ENCODE peak calls at places on chromosomes 6 and 20, in six cellular contexts. T is fibroblast of lung; F is CD4-positive, alpha-beta T cell; M is heart left ventricle; X is CD8-positive, alpha-beta T cell; H is endothelial cell of umbilical vein. Y is an unnamed sample. For H3K9me3, the result is how much of the 10 kb centered on the place peaks cover.

GRCh38 chr6:88870728-88871330 is 92.6 kb downstream of the RNGTT start:
- DNase-seq in T (peak), H (peak), X (peak), M (peak), F (no peak), Y (no peak)

GRCh38 chr6:43516367-43516696 is 394 bp downstream of the YIPF3 start:
- DNase-seq in H (no peak), F (no peak), T (no peak), X (no peak), M (no peak), Y (no peak)

GRCh38 chr6:132253906-132254305 is 147.4 kb downstream of the MOXD1 start:
- DNase-seq in F (no peak), X (no peak), M (no peak), H (no peak), T (no peak), Y (no peak)

GRCh38 chr20:54549523-54550326 is 74.3 kb downstream of the DOK5 start:
- DNase-seq in M (no peak), X (no peak), F (no peak), H (no peak), T (peak), Y (no peak)

GRCh38 chr20:44138859-44139258 is 48.1 kb downstream of the JPH2 start:
- DNase-seq in F (no peak), X (no peak), M (peak), H (no peak), T (no peak), Y (peak)

GRCh38 chr20:62978559-62978938 is 26.0 kb downstream of the SLC17A9 start:
- DNase-seq in T (no peak), H (no peak), F (no peak), M (no peak), X (no peak), Y (no peak)

GRCh38 chr6:9482030-9482731 is 932.7 kb downstream of the TFAP2A start:
- DNase-seq in M (no peak), F (no peak), T (peak), X (no peak), H (peak), Y (no peak)

GRCh38 chr6:41940759-41941279 is 789 bp downstream of the CCND3 start:
- DNase-seq in X (peak), F (peak), T (peak), H (peak), M (peak), Y (no peak)

GRCh38 chr6:152188011-152188410 is 380.5 kb downstream of the ESR1 start:
- DNase-seq in T (no peak), H (no peak), F (no peak), X (no peak), M (no peak), Y (no peak)

GRCh38 chr6:148972481-148972880 is 225.7 kb downstream of the UST start:
- DNase-seq in H (peak), M (no peak), F (peak), T (peak), X (peak), Y (no peak)

GRCh38 chr20:62370115-62370806 is 3.1 kb upstream of the LAMA5 start:
- DNase-seq in M (no peak), H (no peak), T (peak), F (no peak), X (no peak), Y (peak)

GRCh38 chr6:27503436-27504030 is 30.6 kb upstream of the ZNF184 start:
- DNase-seq in F (peak), X (peak), H (peak), T (peak), M (peak), Y (peak)

GRCh38 chr6:167393731-167394130 is 68.8 kb downstream of the TTLL2 start:
- DNase-seq in T (no peak), F (no peak), M (no peak), X (no peak), H (no peak), Y (no peak)
- TF ChIP-seq CTCF in T (no peak), F (no peak), M (no peak), X (no peak), H (no peak), Y (no peak)

GRCh38 chr6:167796668-167797031 is 30.1 kb upstream of the AFDN start:
- DNase-seq in T (no peak), M (no peak), X (no peak), F (no peak), H (no peak), Y (no peak)
- H3K27ac ChIP-seq in T (no peak), M (no peak), X (no peak), F (no peak), H (no peak), Y (no peak)

GRCh38 chr20:59677586-59677985 is 73.2 kb downstream of the PHACTR3 start:
- DNase-seq in M (no peak), T (no peak), F (no peak), X (no peak), H (no peak), Y (no peak)

GRCh38 chr20:59678951-59679350 is 74.6 kb downstream of the PHACTR3 start:
- DNase-seq in X (no peak), H (no peak), T (no peak), M (no peak), F (no peak), Y (no peak)

GRCh38 chr20:59676877-59677140 is 72.5 kb downstream of the PHACTR3 start:
- DNase-seq in T (no peak), X (no peak), H (no peak), F (no peak), M (no peak), Y (no peak)

GRCh38 chr20:59680148-59680650 is 75.9 kb downstream of the PHACTR3 start:
- DNase-seq in X (no peak), T (no peak), F (no peak), H (no peak), M (no peak), Y (no peak)

GRCh38 chr20:59678286-59678685 is 73.9 kb downstream of the PHACTR3 start:
- DNase-seq in H (no peak), X (no peak), F (no peak), T (no peak), M (no peak), Y (no peak)
- H3K9me3 ChIP-seq in H (under half), X (under half), F (under half), T (under half), M (under half), Y (under half)

GRCh38 chr6:96621983-96622382 is 59.1 kb downstream of the FHL5 start:
- DNase-seq in H (no peak), F (no peak), M (no peak), T (no peak), X (no peak), Y (no peak)

GRCh38 chr6:96631248-96631647 is 68.3 kb downstream of the FHL5 start:
- DNase-seq in X (no peak), T (peak), F (no peak), M (no peak), H (no peak), Y (no peak)

GRCh38 chr6:96620851-96621250 is 57.9 kb downstream of the FHL5 start:
- DNase-seq in H (no peak), M (no peak), T (no peak), X (no peak), F (no peak), Y (no peak)

GRCh38 chr6:96624957-96625356 is 62.0 kb downstream of the FHL5 start:
- DNase-seq in T (no peak), H (no peak), M (no peak), F (no peak), X (no peak), Y (no peak)

GRCh38 chr6:96626749-96627353 is 63.9 kb downstream of the FHL5 start:
- DNase-seq in H (peak), T (peak), M (no peak), F (no peak), X (no peak), Y (no peak)
- TF ChIP-seq CTCF in H (no peak), T (no peak), M (peak), F (peak), X (peak), Y (peak)

GRCh38 chr20:34970193-34971037 is 14.7 kb downstream of the MYH7B start:
- DNase-seq in X (no peak), H (no peak), T (no peak), M (no peak), F (no peak), Y (no peak)
- H3K27ac ChIP-seq in X (no peak), H (no peak), T (no peak), M (no peak), F (no peak), Y (no peak)

DNA sequence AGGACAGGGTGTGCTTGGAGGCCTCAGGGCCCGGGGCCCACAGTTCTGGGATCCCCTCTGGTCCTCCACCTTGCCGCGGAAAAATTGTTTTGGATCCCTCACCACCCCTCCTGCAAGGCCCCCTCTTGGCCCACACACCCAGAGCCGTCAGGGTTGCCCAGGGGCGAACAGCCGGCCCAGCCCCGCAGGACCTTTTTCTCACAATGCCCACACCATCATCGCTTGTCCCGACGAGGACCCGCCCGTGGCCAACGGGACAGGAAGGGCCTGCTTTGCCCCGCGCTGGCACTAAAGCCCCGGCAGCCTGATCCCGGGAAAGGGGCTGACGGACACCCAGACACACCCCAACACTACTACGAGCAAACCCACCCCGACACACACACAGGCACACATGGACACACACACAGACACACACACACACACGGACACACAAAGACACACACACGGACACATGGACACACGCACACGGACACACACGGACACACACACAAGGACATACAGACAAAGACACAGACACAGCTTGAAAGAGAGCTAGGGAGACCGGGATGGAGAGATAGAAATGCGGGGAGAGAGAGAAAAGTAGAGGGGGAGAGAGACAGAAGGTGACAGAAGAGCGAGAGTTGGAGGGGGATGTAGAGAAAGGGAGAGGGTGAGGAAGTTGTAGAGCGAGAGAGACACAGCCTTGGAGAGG is 1493.5 kb upstream of the DEFB115 start:
- DNase-seq in T (no peak), X (no peak), H (no peak), F (no peak), M (no peak), Y (no peak)
- H3K9me3 ChIP-seq in T (under half), X (under half), H (under half), F (under half), M (under half), Y (under half)

DNA sequence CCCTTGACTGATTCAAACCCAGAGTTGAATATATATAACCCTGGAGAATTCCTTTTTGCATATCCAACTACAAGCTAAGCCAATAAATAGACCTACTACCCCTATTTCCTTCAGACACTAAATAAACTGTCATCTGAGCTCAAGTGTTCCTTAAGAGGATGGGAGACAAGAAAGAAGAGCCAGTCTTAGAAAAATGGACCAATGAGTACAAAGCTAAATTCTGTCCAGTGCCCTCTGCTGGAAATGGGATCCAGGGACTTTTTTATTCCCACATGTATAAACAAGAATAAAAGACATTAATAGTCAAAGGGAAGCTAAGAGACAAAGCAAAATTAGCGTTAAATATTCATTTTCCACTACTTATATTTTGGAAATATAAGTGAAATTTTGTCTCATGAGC is 4.8 kb downstream of the PPP1R10 start:
- DNase-seq in M (no peak), F (no peak), X (no peak), H (no peak), T (peak), Y (no peak)
- TF ChIP-seq CTCF in M (no peak), F (no peak), X (no peak), H (no peak), T (peak), Y (no peak)

GRCh38 chr20:64041781-64042771 is 6.1 kb downstream of the C20orf204 start:
- DNase-seq in H (peak), X (peak), M (no peak), F (no peak), T (no peak), Y (no peak)
- H3K27ac ChIP-seq in H (peak), X (peak), M (peak), F (peak), T (no peak), Y (no peak)

Y was measured in tibial artery.